ENCODE peak calls at places on chromosomes 2 and 18, in five cellular contexts. One of them, this sample, is unnamed. For H3K4me1 and H3K9me3, the result is how much of the 10 kb centered on the place peaks cover.

GRCh38 chr2:134491796-134492441 is 226.9 kb downstream of the TMEM163 start:
- DNase-seq in endodermal cell: no peak
- DNase-seq in CD4-positive, CD25-positive, alpha-beta regulatory T cell: no peak
- DNase-seq in neuronal stem cell: no peak
- DNase-seq in SJSA1: no peak
- DNase-seq in this sample: no peak

GRCh38 chr2:186480991-186481390 is 5.1 kb upstream of the ZC3H15 start:
- DNase-seq in CD4-positive, CD25-positive, alpha-beta regulatory T cell: no peak
- DNase-seq in SJSA1: no peak
- DNase-seq in neuronal stem cell: no peak
- DNase-seq in endodermal cell: no peak
- DNase-seq in this sample: no peak

GRCh38 chr2:141055526-141055925 is 1075.3 kb downstream of the LRP1B start:
- DNase-seq in neuronal stem cell: no peak
- DNase-seq in SJSA1: peak
- DNase-seq in endodermal cell: no peak
- DNase-seq in CD4-positive, CD25-positive, alpha-beta regulatory T cell: no peak
- DNase-seq in this sample: no peak

GRCh38 chr2:64204006-64204632 is 59.9 kb upstream of the PELI1 start:
- DNase-seq in CD4-positive, CD25-positive, alpha-beta regulatory T cell: peak
- DNase-seq in endodermal cell: no peak
- DNase-seq in SJSA1: peak
- DNase-seq in neuronal stem cell: no peak
- DNase-seq in this sample: no peak

GRCh38 chr2:8049851-8050571 is 631.8 kb upstream of the ID2 start:
- DNase-seq in endodermal cell: no peak
- DNase-seq in CD4-positive, CD25-positive, alpha-beta regulatory T cell: peak
- DNase-seq in SJSA1: no peak
- DNase-seq in neuronal stem cell: no peak
- DNase-seq in this sample: no peak

GRCh38 chr18:7492385-7492784 is 74.7 kb upstream of the PTPRM start:
- DNase-seq in endodermal cell: no peak
- DNase-seq in CD4-positive, CD25-positive, alpha-beta regulatory T cell: no peak
- DNase-seq in neuronal stem cell: no peak
- DNase-seq in SJSA1: no peak
- DNase-seq in this sample: no peak

GRCh38 chr2:64737547-64737946 is 83.8 kb upstream of the SERTAD2 start:
- DNase-seq in neuronal stem cell: no peak
- DNase-seq in CD4-positive, CD25-positive, alpha-beta regulatory T cell: peak
- DNase-seq in SJSA1: no peak
- DNase-seq in endodermal cell: no peak
- DNase-seq in this sample: no peak

GRCh38 chr2:39568561-39569006 is 97.1 kb upstream of the TMEM178A start:
- DNase-seq in endodermal cell: no peak
- DNase-seq in SJSA1: no peak
- DNase-seq in CD4-positive, CD25-positive, alpha-beta regulatory T cell: no peak
- DNase-seq in neuronal stem cell: no peak
- DNase-seq in this sample: no peak

GRCh38 chr2:170923799-170924198 is 5.3 kb upstream of the GORASP2 start:
- DNase-seq in neuronal stem cell: no peak
- DNase-seq in SJSA1: no peak
- DNase-seq in CD4-positive, CD25-positive, alpha-beta regulatory T cell: no peak
- DNase-seq in endodermal cell: no peak
- DNase-seq in this sample: no peak

GRCh38 chr2:32489061-32489460 is 132.2 kb downstream of the BIRC6 start:
- DNase-seq in endodermal cell: no peak
- DNase-seq in CD4-positive, CD25-positive, alpha-beta regulatory T cell: no peak
- DNase-seq in SJSA1: no peak
- DNase-seq in neuronal stem cell: no peak
- DNase-seq in this sample: no peak

GRCh38 chr2:170739048-170739447 is 23.9 kb downstream of the SP5 start:
- DNase-seq in neuronal stem cell: no peak
- DNase-seq in endodermal cell: no peak
- DNase-seq in SJSA1: peak
- DNase-seq in CD4-positive, CD25-positive, alpha-beta regulatory T cell: no peak
- DNase-seq in this sample: no peak

GRCh38 chr2:16454621-16455020 is 211.0 kb downstream of the CYRIA start:
- DNase-seq in CD4-positive, CD25-positive, alpha-beta regulatory T cell: no peak
- DNase-seq in endodermal cell: no peak
- DNase-seq in neuronal stem cell: no peak
- DNase-seq in SJSA1: no peak
- DNase-seq in this sample: no peak

GRCh38 chr2:65075605-65076344 is 19.6 kb downstream of the CEP68 start:
- DNase-seq in endodermal cell: peak
- DNase-seq in neuronal stem cell: no peak
- DNase-seq in SJSA1: no peak
- DNase-seq in CD4-positive, CD25-positive, alpha-beta regulatory T cell: no peak
- DNase-seq in this sample: no peak

GRCh38 chr18:59787998-59788875 is 91.0 kb upstream of the CCBE1 start:
- DNase-seq in SJSA1: peak
- DNase-seq in neuronal stem cell: no peak
- DNase-seq in CD4-positive, CD25-positive, alpha-beta regulatory T cell: no peak
- DNase-seq in endodermal cell: peak
- DNase-seq in this sample: peak

GRCh38 chr2:241818229-241818942 is 9.4 kb downstream of the NEU4 start:
- DNase-seq in neuronal stem cell: no peak
- DNase-seq in CD4-positive, CD25-positive, alpha-beta regulatory T cell: no peak
- DNase-seq in SJSA1: peak
- DNase-seq in endodermal cell: peak
- DNase-seq in this sample: no peak

GRCh38 chr2:25303517-25304338 is 38.0 kb downstream of the DNMT3A start:
- DNase-seq in neuronal stem cell: no peak
- DNase-seq in SJSA1: no peak
- DNase-seq in endodermal cell: no peak
- DNase-seq in CD4-positive, CD25-positive, alpha-beta regulatory T cell: no peak
- DNase-seq in this sample: no peak
- H3K4me1 ChIP-seq in neuronal stem cell: under half
- H3K4me1 ChIP-seq in SJSA1: under half
- H3K4me1 ChIP-seq in endodermal cell: under half
- H3K4me1 ChIP-seq in CD4-positive, CD25-positive, alpha-beta regulatory T cell: under half
- H3K4me1 ChIP-seq in this sample: half or more

GRCh38 chr2:11359865-11360264 is 15.4 kb upstream of the ROCK2 start:
- DNase-seq in SJSA1: no peak
- DNase-seq in neuronal stem cell: no peak
- DNase-seq in CD4-positive, CD25-positive, alpha-beta regulatory T cell: no peak
- DNase-seq in endodermal cell: no peak
- DNase-seq in this sample: no peak

GRCh38 chr2:11355194-11356053 is 11.0 kb upstream of the ROCK2 start:
- DNase-seq in endodermal cell: no peak
- DNase-seq in CD4-positive, CD25-positive, alpha-beta regulatory T cell: no peak
- DNase-seq in SJSA1: no peak
- DNase-seq in neuronal stem cell: no peak
- DNase-seq in this sample: no peak

GRCh38 chr2:11354363-11355154 is 10.1 kb upstream of the ROCK2 start:
- DNase-seq in endodermal cell: no peak
- DNase-seq in SJSA1: no peak
- DNase-seq in CD4-positive, CD25-positive, alpha-beta regulatory T cell: no peak
- DNase-seq in neuronal stem cell: no peak
- DNase-seq in this sample: no peak

GRCh38 chr2:11357428-11357972 is 13.1 kb upstream of the ROCK2 start:
- DNase-seq in endodermal cell: no peak
- DNase-seq in SJSA1: no peak
- DNase-seq in neuronal stem cell: no peak
- DNase-seq in CD4-positive, CD25-positive, alpha-beta regulatory T cell: no peak
- DNase-seq in this sample: peak

GRCh38 chr2:11356760-11357159 is 12.3 kb upstream of the ROCK2 start:
- DNase-seq in neuronal stem cell: no peak
- DNase-seq in endodermal cell: no peak
- DNase-seq in SJSA1: no peak
- DNase-seq in CD4-positive, CD25-positive, alpha-beta regulatory T cell: no peak
- DNase-seq in this sample: no peak
- H3K27ac ChIP-seq in neuronal stem cell: no peak
- H3K27ac ChIP-seq in endodermal cell: no peak
- H3K27ac ChIP-seq in SJSA1: no peak
- H3K27ac ChIP-seq in CD4-positive, CD25-positive, alpha-beta regulatory T cell: no peak
- H3K27ac ChIP-seq in this sample: peak

GRCh38 chr2:94960266-94960665 is 65.2 kb upstream of the MAL start:
- DNase-seq in SJSA1: no peak
- DNase-seq in neuronal stem cell: no peak
- DNase-seq in CD4-positive, CD25-positive, alpha-beta regulatory T cell: no peak
- DNase-seq in endodermal cell: no peak
- DNase-seq in this sample: no peak
- H3K9me3 ChIP-seq in SJSA1: under half
- H3K9me3 ChIP-seq in neuronal stem cell: under half
- H3K9me3 ChIP-seq in CD4-positive, CD25-positive, alpha-beta regulatory T cell: under half
- H3K9me3 ChIP-seq in endodermal cell: under half
- H3K9me3 ChIP-seq in this sample: under half

GRCh38 chr2:169709970-169710369 is 15.7 kb downstream of the PHOSPHO2 start:
- DNase-seq in neuronal stem cell: no peak
- DNase-seq in CD4-positive, CD25-positive, alpha-beta regulatory T cell: no peak
- DNase-seq in endodermal cell: no peak
- DNase-seq in SJSA1: no peak
- DNase-seq in this sample: no peak
- H3K4me1 ChIP-seq in neuronal stem cell: under half
- H3K4me1 ChIP-seq in CD4-positive, CD25-positive, alpha-beta regulatory T cell: under half
- H3K4me1 ChIP-seq in endodermal cell: under half
- H3K4me1 ChIP-seq in SJSA1: under half
- H3K4me1 ChIP-seq in this sample: under half